ENCODE peak calls at places on chromosome 14, in six cellular contexts. G is left ventricle myocardium inferior, X is A549, M is fibroblast of lung, P is AG04450, S is GM20000. I is an unnamed sample.

GRCh38 chr14:85234626-85235025 is 295.3 kb upstream of the FLRT2 start:
- DNase-seq in G (no peak), X (peak), M (no peak), P (no peak), S (no peak), I (no peak)

GRCh38 chr14:58151264-58151700 is 731 bp downstream of the ARMH4 start:
- DNase-seq in G (no peak), X (no peak), M (no peak), P (no peak), S (peak), I (peak)

GRCh38 chr14:102219316-102219715 is 79.6 kb downstream of the WDR20 start:
- DNase-seq in G (no peak), X (no peak), M (no peak), P (no peak), S (no peak), I (no peak)

GRCh38 chr14:101583709-101584048 is 22.4 kb downstream of the DIO3 start:
- DNase-seq in G (no peak), X (no peak), M (no peak), P (no peak), S (no peak), I (no peak)

GRCh38 chr14:24215495-24216344 is at the start of gene MDP1:
- DNase-seq in G (peak), X (peak), M (peak), P (peak), S (peak), I (peak)

GRCh38 chr14:64719601-64720000 is 15.4 kb downstream of the PLEKHG3 start:
- DNase-seq in G (no peak), X (no peak), M (no peak), P (no peak), S (no peak), I (no peak)

GRCh38 chr14:104743461-104744380 is 9.2 kb upstream of the SIVA1 start:
- DNase-seq in G (no peak), X (no peak), M (peak), P (no peak), S (no peak), I (peak)

GRCh38 chr14:93906341-93907329 is 20.5 kb upstream of the FAM181A start:
- DNase-seq in G (no peak), X (peak), M (peak), P (no peak), S (peak), I (peak)

GRCh38 chr14:51041853-51042252 is 53.1 kb downstream of the TRIM9 start:
- DNase-seq in G (no peak), X (no peak), M (no peak), P (no peak), S (no peak), I (no peak)

GRCh38 chr14:106556665-106557289 is 1030.4 kb downstream of the TMEM121 start:
- DNase-seq in G (no peak), X (no peak), M (no peak), P (no peak), S (peak), I (no peak)

GRCh38 chr14:89473569-89473968 is 56.5 kb upstream of the FOXN3 start:
- DNase-seq in G (no peak), X (no peak), M (no peak), P (no peak), S (no peak), I (no peak)

GRCh38 chr14:71204231-71204630 is 297.0 kb downstream of the PCNX1 start:
- DNase-seq in G (no peak), X (no peak), M (no peak), P (no peak), S (no peak), I (no peak)

GRCh38 chr14:64580451-64580850 is 30.7 kb downstream of the PPP1R36 start:
- DNase-seq in G (no peak), X (no peak), M (peak), P (no peak), S (no peak), I (no peak)

GRCh38 chr14:100535287-100536131 is 51.7 kb downstream of the BEGAIN start:
- DNase-seq in G (peak), X (no peak), M (no peak), P (no peak), S (peak), I (no peak)

GRCh38 chr14:99930420-99931274 is 134.6 kb upstream of the EVL start:
- DNase-seq in G (no peak), X (no peak), M (peak), P (no peak), S (peak), I (peak)

GRCh38 chr14:100422556-100423420 is 99.6 kb downstream of the SLC25A47 start:
- DNase-seq in G (no peak), X (no peak), M (peak), P (no peak), S (no peak), I (peak)

GRCh38 chr14:104147346-104148125 is 9.1 kb downstream of the KIF26A start:
- DNase-seq in G (peak), X (no peak), M (no peak), P (no peak), S (no peak), I (no peak)

GRCh38 chr14:68140111-68140741 is 320.6 kb downstream of the RAD51B start:
- DNase-seq in G (no peak), X (peak), M (peak), P (peak), S (no peak), I (peak)

GRCh38 chr14:67319142-67319541 is 40.5 kb downstream of the ATP6V1D start:
- DNase-seq in G (no peak), X (no peak), M (peak), P (no peak), S (no peak), I (no peak)

GRCh38 chr14:52166822-52167221 is 98.0 kb upstream of the NID2 start:
- DNase-seq in G (no peak), X (no peak), M (no peak), P (no peak), S (no peak), I (no peak)

GRCh38 chr14:67358914-67359313 is 690 bp downstream of the ATP6V1D start:
- DNase-seq in G (no peak), X (peak), M (no peak), P (no peak), S (no peak), I (no peak)

GRCh38 chr14:49940805-49941421 is 48.0 kb downstream of the ARF6 start:
- DNase-seq in G (no peak), X (no peak), M (peak), P (no peak), S (no peak), I (peak)

GRCh38 chr14:66572836-66573235 is 64.9 kb downstream of the GPHN start:
- DNase-seq in G (no peak), X (no peak), M (peak), P (no peak), S (no peak), I (peak)

GRCh38 chr14:21494902-21495762 is 16.0 kb downstream of the METTL3 start:
- DNase-seq in G (no peak), X (no peak), M (peak), P (no peak), S (no peak), I (peak)

GRCh38 chr14:93961610-93962009 is 14.8 kb downstream of the ASB2 start:
- DNase-seq in G (no peak), X (no peak), M (no peak), P (no peak), S (no peak), I (no peak)

GRCh38 chr14:65866906-65867305 is 454.4 kb downstream of the FUT8 start:
- DNase-seq in G (no peak), X (no peak), M (no peak), P (no peak), S (no peak), I (peak)

GRCh38 chr14:58060898-58061297 is 91.1 kb downstream of the ARMH4 start:
- DNase-seq in G (no peak), X (no peak), M (no peak), P (no peak), S (no peak), I (no peak)

GRCh38 chr14:79543966-79544365 is 667.3 kb downstream of the DIO2 start:
- DNase-seq in G (no peak), X (peak), M (peak), P (no peak), S (no peak), I (peak)

GRCh38 chr14:33810308-33810707 is 140.6 kb downstream of the EGLN3 start:
- DNase-seq in G (no peak), X (no peak), M (no peak), P (no peak), S (no peak), I (no peak)

GRCh38 chr14:66483322-66483721 is 2.8 kb upstream of the CCDC196 start:
- DNase-seq in G (no peak), X (no peak), M (no peak), P (no peak), S (no peak), I (peak)

GRCh38 chr14:54220697-54221431 is 175.9 kb upstream of the CDKN3 start:
- DNase-seq in G (no peak), X (no peak), M (no peak), P (no peak), S (no peak), I (no peak)

GRCh38 chr14:77098470-77099353 is 654 bp downstream of the CIPC start:
- DNase-seq in G (peak), X (peak), M (no peak), P (no peak), S (no peak), I (no peak)

GRCh38 chr14:64704743-64705405 is 650 bp downstream of the PLEKHG3 start:
- DNase-seq in G (no peak), X (no peak), M (peak), P (no peak), S (peak), I (no peak)

GRCh38 chr14:50001999-50002925 is 109.4 kb downstream of the ARF6 start:
- DNase-seq in G (no peak), X (no peak), M (no peak), P (no peak), S (peak), I (no peak)

GRCh38 chr14:63375772-63376171 is 57.0 kb upstream of the GPHB5 start:
- DNase-seq in G (no peak), X (no peak), M (peak), P (peak), S (no peak), I (peak)

GRCh38 chr14:60189923-60190840 is 25.0 kb upstream of the DHRS7 start:
- DNase-seq in G (no peak), X (no peak), M (no peak), P (no peak), S (no peak), I (peak)

GRCh38 chr14:23401331-23401730 is 6.7 kb downstream of the MYH6 start:
- DNase-seq in G (peak), X (no peak), M (no peak), P (no peak), S (no peak), I (no peak)

GRCh38 chr14:22737052-22737451 is 29.4 kb upstream of the OXA1L start:
- DNase-seq in G (no peak), X (no peak), M (no peak), P (no peak), S (peak), I (no peak)

GRCh38 chr14:38197001-38197760 is 10.5 kb upstream of the SSTR1 start:
- DNase-seq in G (no peak), X (no peak), M (peak), P (no peak), S (no peak), I (peak)
- TF ChIP-seq CTCF in G (peak), X (peak), M (peak), P (peak), S (no peak), I (peak)

GRCh38 chr14:74551431-74551830 is 57.9 kb downstream of the ISCA2 start:
- DNase-seq in G (no peak), X (no peak), M (no peak), P (no peak), S (no peak), I (no peak)

GRCh38 chr14:74550071-74550470 is 56.5 kb downstream of the ISCA2 start:
- DNase-seq in G (no peak), X (no peak), M (no peak), P (no peak), S (no peak), I (no peak)

GRCh38 chr14:74551001-74551400 is 57.4 kb downstream of the ISCA2 start:
- DNase-seq in G (no peak), X (no peak), M (no peak), P (no peak), S (no peak), I (no peak)

GRCh38 chr14:74548881-74549280 is 55.3 kb downstream of the ISCA2 start:
- DNase-seq in G (peak), X (no peak), M (no peak), P (no peak), S (no peak), I (peak)

DNA sequence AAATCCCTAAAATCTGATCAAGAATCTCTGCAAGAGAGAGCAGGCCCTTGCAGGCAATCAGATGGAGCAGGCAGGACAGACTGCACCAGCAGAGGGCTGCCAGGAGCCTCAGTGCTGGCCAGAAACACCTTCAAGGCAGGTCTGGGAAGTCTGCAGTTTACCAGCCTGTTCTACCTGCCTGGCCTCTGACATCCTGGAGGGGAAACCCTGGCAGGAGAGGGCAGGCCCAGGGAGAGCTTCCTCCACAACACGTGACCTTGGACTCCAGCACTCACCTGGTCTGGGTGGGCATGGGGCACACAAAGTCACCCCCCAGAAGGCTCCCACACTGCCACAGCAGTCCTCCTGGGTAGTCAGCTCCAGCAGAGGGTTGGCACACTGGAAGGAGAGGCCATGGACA is 56.0 kb downstream of the ISCA2 start:
- DNase-seq in G (no peak), X (no peak), M (no peak), P (no peak), S (no peak), I (peak)
- TF ChIP-seq CTCF in G (peak), X (peak), M (peak), P (peak), S (no peak), I (peak)

GRCh38 chr14:39015360-39015961 is 87.6 kb downstream of the SEC23A start:
- DNase-seq in G (no peak), X (peak), M (peak), P (no peak), S (peak), I (peak)
- TF ChIP-seq CTCF in G (peak), X (peak), M (peak), P (peak), S (peak), I (peak)

DNA sequence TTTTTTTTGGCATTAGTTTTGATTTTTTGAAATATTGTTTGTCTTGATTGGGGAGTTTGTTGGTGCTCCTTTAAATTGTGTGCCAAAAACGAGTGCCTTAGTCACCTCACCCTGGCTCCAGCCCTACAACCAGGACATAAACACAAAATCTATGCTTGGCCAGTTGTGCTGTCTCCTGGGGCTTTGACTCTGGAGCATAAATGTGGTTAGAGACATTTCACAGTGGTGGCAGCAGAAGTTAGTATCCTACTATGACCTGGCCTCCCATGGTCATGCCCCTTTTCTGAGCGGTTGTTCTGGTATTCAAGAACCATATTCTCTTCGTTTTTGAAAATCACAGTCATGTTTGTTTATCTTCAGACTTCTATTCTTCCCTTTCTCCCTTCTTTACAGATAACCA is 70.7 kb upstream of the PSMA6 start:
- DNase-seq in G (no peak), X (no peak), M (no peak), P (no peak), S (no peak), I (peak)
- TF ChIP-seq CTCF in G (no peak), X (no peak), M (no peak), P (no peak), S (no peak), I (no peak)

DNA sequence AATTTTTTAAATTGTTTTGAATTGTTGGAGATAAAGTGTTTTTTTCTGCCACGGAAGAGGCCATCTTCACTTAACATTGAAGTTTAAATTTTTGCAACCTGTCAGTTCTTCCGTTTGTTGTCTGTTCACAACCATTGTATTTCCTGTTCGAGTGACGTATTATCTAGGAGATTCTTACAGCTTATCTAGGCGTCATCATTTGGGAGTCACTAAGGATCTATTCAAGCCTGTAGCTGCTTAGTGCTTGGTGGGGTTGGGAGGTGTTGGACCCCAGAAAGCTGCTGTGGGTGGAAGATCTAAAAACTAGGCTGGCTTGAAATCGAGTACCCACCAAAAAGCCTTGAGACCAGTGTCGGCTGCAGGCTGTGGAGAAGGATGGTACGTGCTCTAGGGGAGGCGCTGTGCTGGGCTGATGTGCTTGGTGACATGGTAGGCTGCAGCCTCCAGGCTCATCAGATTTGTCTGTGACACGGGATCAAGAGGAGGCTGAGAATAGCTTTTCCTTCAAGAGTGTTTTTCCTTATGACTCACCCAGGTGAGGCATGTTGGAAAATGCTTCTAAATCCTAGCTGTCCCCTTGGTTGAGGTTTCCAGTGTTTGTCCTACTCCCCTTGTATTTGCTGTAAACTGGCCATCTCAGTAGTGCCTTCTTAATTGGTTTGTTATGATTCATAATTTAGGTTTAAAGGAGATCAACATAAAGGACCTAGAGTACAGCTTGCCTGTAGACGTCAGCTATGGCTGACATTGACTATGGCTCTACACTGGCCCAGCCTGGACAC is 57.8 kb downstream of the ATG14 start:
- DNase-seq in G (no peak), X (no peak), M (no peak), P (no peak), S (no peak), I (no peak)
- TF ChIP-seq CTCF in G (no peak), X (no peak), M (no peak), P (no peak), S (no peak), I (no peak)

GRCh38 chr14:36647827-36648753 is 13.6 kb upstream of the PAX9 start:
- DNase-seq in G (no peak), X (peak), M (peak), P (no peak), S (no peak), I (peak)

GRCh38 chr14:36649872-36650650 is 11.6 kb upstream of the PAX9 start:
- DNase-seq in G (no peak), X (no peak), M (no peak), P (no peak), S (no peak), I (no peak)

GRCh38 chr14:36652542-36653201 is 9.0 kb upstream of the PAX9 start:
- DNase-seq in G (no peak), X (no peak), M (no peak), P (no peak), S (no peak), I (peak)

GRCh38 chr14:36647417-36647826 is 14.2 kb upstream of the PAX9 start:
- DNase-seq in G (no peak), X (no peak), M (no peak), P (no peak), S (no peak), I (no peak)

GRCh38 chr14:36646664-36647416 is 14.8 kb upstream of the PAX9 start:
- DNase-seq in G (no peak), X (no peak), M (no peak), P (no peak), S (no peak), I (no peak)
- TF ChIP-seq CTCF in G (no peak), X (no peak), M (no peak), P (no peak), S (no peak), I (no peak)

DNA sequence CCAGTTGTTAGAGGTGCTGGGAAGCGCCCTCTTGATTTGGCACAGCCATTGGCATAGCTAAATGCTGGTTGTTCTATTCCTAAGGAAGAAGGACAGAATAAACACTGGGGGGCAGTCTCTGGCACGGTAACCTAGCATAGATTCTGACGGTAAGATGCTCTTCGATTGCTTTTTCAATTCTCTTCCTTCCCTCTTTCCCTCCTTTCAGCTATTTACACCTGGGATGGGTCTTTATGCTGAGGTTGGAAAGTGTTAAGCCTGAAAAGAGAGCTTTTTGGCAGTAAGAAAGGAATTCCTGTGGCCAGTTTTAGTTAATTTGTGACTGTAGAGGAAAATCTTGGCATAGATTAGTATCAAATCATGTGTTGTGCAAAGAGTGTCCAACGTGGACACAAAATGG is 162.8 kb downstream of the SNAPC1 start:
- DNase-seq in G (no peak), X (no peak), M (peak), P (no peak), S (peak), I (no peak)
- TF ChIP-seq CTCF in G (no peak), X (peak), M (peak), P (peak), S (peak), I (no peak)